ENCODE peak calls at places on chromosomes 3 and 15, in ten cellular contexts. M, K, V, P, U, W, H, I, J and S are unnamed samples.

GRCh38 chr3:128786434-128787020 is 60.5 kb downstream of the RAB7A start:
- DNase-seq in M (no peak), K (no peak), V (no peak), P (no peak), U (peak), W (no peak), H (no peak), I (no peak), J (no peak), S (no peak)

GRCh38 chr3:77915341-77915740 is 875.4 kb downstream of the ROBO2 start:
- DNase-seq in M (no peak), K (no peak), V (no peak), P (no peak), U (no peak), W (no peak), H (no peak), I (no peak), J (peak), S (no peak)

GRCh38 chr15:43133429-43134156 is at the start of gene TMEM62:
- DNase-seq in M (peak), K (peak), V (peak), P (peak), U (peak), W (peak), H (peak), I (peak), J (peak), S (peak)

GRCh38 chr15:46309914-46310313 is 675.1 kb downstream of the SQOR start:
- DNase-seq in M (peak), K (no peak), V (no peak), P (no peak), U (no peak), W (no peak), H (no peak), I (no peak), J (peak), S (no peak)

GRCh38 chr3:197508924-197509775 is 46.6 kb downstream of the BDH1 start:
- DNase-seq in M (no peak), K (no peak), V (no peak), P (no peak), U (no peak), W (no peak), H (no peak), I (no peak), J (no peak), S (no peak)

GRCh38 chr3:128036119-128036518 is 16.1 kb upstream of the SEC61A1 start:
- DNase-seq in M (peak), K (no peak), V (no peak), P (no peak), U (no peak), W (no peak), H (no peak), I (no peak), J (peak), S (no peak)

GRCh38 chr3:197718904-197719303 is 17.8 kb downstream of the RUBCN start:
- DNase-seq in M (no peak), K (no peak), V (no peak), P (no peak), U (peak), W (no peak), H (peak), I (no peak), J (no peak), S (no peak)

GRCh38 chr3:185900228-185900627 is 37.6 kb downstream of the TRA2B start:
- DNase-seq in M (peak), K (no peak), V (peak), P (no peak), U (peak), W (peak), H (peak), I (no peak), J (no peak), S (no peak)

GRCh38 chr3:64022451-64023186 is 675 bp downstream of the PSMD6 start:
- DNase-seq in M (no peak), K (no peak), V (peak), P (no peak), U (peak), W (no peak), H (peak), I (no peak), J (peak), S (no peak)

GRCh38 chr15:89445553-89445952 is 50.8 kb downstream of the RHCG start:
- DNase-seq in M (no peak), K (no peak), V (no peak), P (no peak), U (no peak), W (no peak), H (no peak), I (no peak), J (peak), S (no peak)

GRCh38 chr3:34037263-34037662 is 238.8 kb downstream of the PDCD6IP start:
- DNase-seq in M (no peak), K (no peak), V (no peak), P (no peak), U (no peak), W (no peak), H (no peak), I (no peak), J (no peak), S (no peak)

GRCh38 chr3:129413687-129414506 is 14.5 kb downstream of the EFCAB12 start:
- DNase-seq in M (no peak), K (no peak), V (no peak), P (no peak), U (peak), W (no peak), H (no peak), I (no peak), J (no peak), S (no peak)